ENCODE peak calls at places on chromosomes 6 and 20, in five cellular contexts. H is stromal cell of bone marrow, E is psoas muscle, O is glomerular endothelial cell, Y is AG08395. J is an unnamed sample.

GRCh38 chr6:2237001-2237400 is 8.4 kb downstream of the GMDS start:
- DNase-seq in O (peak; percentile 74), E (no peak), Y (peak; percentile 46), H (peak; percentile 93), J (no peak)

GRCh38 chr6:31651602-31652191 is 764 bp downstream of the BAG6 start:
- DNase-seq in H (peak; percentile 79), Y (peak; percentile 87), E (peak; percentile 88), O (peak; percentile 55), J (no peak)

GRCh38 chr20:32483351-32484220 is 101.5 kb downstream of the NOL4L start:
- DNase-seq in O (no peak), H (no peak), Y (peak; percentile 65), E (peak; percentile 71), J (peak; percentile 71)

GRCh38 chr6:31272431-31272830 is 539 bp upstream of the HLA-C start:
- DNase-seq in H (no peak), Y (peak; percentile 3), O (no peak), E (no peak), J (no peak)

GRCh38 chr6:73145690-73146089 is 79.6 kb downstream of the KHDC1L start:
- DNase-seq in Y (no peak), E (no peak), H (no peak), O (no peak), J (no peak)

GRCh38 chr20:61556116-61556515 is 304.1 kb downstream of the CDH4 start:
- DNase-seq in O (no peak), H (peak; percentile 41), Y (peak; percentile 94), E (no peak), J (no peak)

GRCh38 chr6:381742-382461 is 9.7 kb upstream of the IRF4 start:
- DNase-seq in O (no peak), H (no peak), Y (no peak), E (peak; percentile 42), J (no peak)

GRCh38 chr6:21666788-21667681 is 73.5 kb downstream of the SOX4 start:
- DNase-seq in O (no peak), E (peak; percentile 43), H (no peak), Y (no peak), J (no peak)

GRCh38 chr20:20888273-20888656 is 175.8 kb upstream of the RALGAPA2 start:
- DNase-seq in O (no peak), Y (no peak), E (no peak), H (no peak), J (no peak)

GRCh38 chr20:47205577-47206123 is 150.8 kb downstream of the ZMYND8 start:
- DNase-seq in Y (peak; percentile 78), O (no peak), E (peak; percentile 85), H (peak; percentile 76), J (peak; percentile 92)

GRCh38 chr6:143449731-143450452 is 603 bp downstream of the ADAT2 start:
- DNase-seq in O (no peak), H (peak; percentile 9), E (peak; percentile 44), Y (peak; percentile 9), J (no peak)

GRCh38 chr6:79601020-79601609 is 30.0 kb upstream of the SH3BGRL2 start:
- DNase-seq in Y (no peak), H (peak; percentile 25), E (no peak), O (no peak), J (no peak)

GRCh38 chr20:24961384-24962181 is 12.5 kb downstream of the CST7 start:
- DNase-seq in H (no peak), Y (no peak), O (no peak), E (no peak), J (no peak)

GRCh38 chr6:66897576-66897975 is 1190.5 kb upstream of the EYS start:
- DNase-seq in O (no peak), H (no peak), E (no peak), Y (no peak), J (no peak)

GRCh38 chr6:23073851-23074250 is 504.5 kb downstream of the HDGFL1 start:
- DNase-seq in O (no peak), E (no peak), H (no peak), Y (no peak), J (no peak)

J was measured in right cardiac atrium.